ENCODE peak calls at places on chromosome 9, in four cellular contexts. One of them, this sample, is unnamed.

GRCh38 chr9:106954562-106954961 is 91.6 kb downstream of the ZNF462 start:
- DNase-seq in H1: no peak
- DNase-seq in HCT116: no peak
- DNase-seq in K562: no peak
- DNase-seq in this sample: no peak

GRCh38 chr9:117214416-117214815 is 200.4 kb downstream of the ASTN2 start:
- DNase-seq in HCT116: no peak
- DNase-seq in K562: no peak
- DNase-seq in H1: no peak
- DNase-seq in this sample: no peak

GRCh38 chr9:110808599-110808980 is 140.0 kb downstream of the MUSK start:
- DNase-seq in H1: no peak
- DNase-seq in K562: no peak
- DNase-seq in HCT116: no peak
- DNase-seq in this sample: peak

GRCh38 chr9:136544549-136545064 is 1.2 kb downstream of the NOTCH1 start:
- DNase-seq in H1: no peak
- DNase-seq in K562: peak
- DNase-seq in HCT116: no peak
- DNase-seq in this sample: no peak

GRCh38 chr9:14403112-14403511 is 89.2 kb upstream of the NFIB start:
- DNase-seq in H1: no peak
- DNase-seq in K562: no peak
- DNase-seq in HCT116: no peak
- DNase-seq in this sample: no peak

GRCh38 chr9:137487454-137488329 is 28.6 kb upstream of the NSMF start:
- DNase-seq in K562: no peak
- DNase-seq in HCT116: no peak
- DNase-seq in H1: no peak
- DNase-seq in this sample: no peak

GRCh38 chr9:93302586-93303257 is 118.8 kb downstream of the WNK2 start:
- DNase-seq in H1: peak
- DNase-seq in K562: peak
- DNase-seq in HCT116: peak
- DNase-seq in this sample: no peak

GRCh38 chr9:111691686-111692329 is 30.4 kb downstream of the GNG10 start:
- DNase-seq in H1: no peak
- DNase-seq in K562: peak
- DNase-seq in HCT116: peak
- DNase-seq in this sample: no peak

GRCh38 chr9:81132796-81133195 is 556.6 kb downstream of the TLE1 start:
- DNase-seq in H1: no peak
- DNase-seq in HCT116: no peak
- DNase-seq in K562: no peak
- DNase-seq in this sample: no peak

GRCh38 chr9:114850871-114851270 is 45.0 kb upstream of the TNFSF15 start:
- DNase-seq in HCT116: no peak
- DNase-seq in K562: no peak
- DNase-seq in H1: no peak
- DNase-seq in this sample: no peak

GRCh38 chr9:114276908-114277821 is 45.7 kb upstream of the ORM1 start:
- DNase-seq in H1: peak
- DNase-seq in HCT116: no peak
- DNase-seq in K562: no peak
- DNase-seq in this sample: no peak

GRCh38 chr9:124296800-124297552 is 39.2 kb downstream of the NEK6 start:
- DNase-seq in H1: no peak
- DNase-seq in K562: no peak
- DNase-seq in HCT116: no peak
- DNase-seq in this sample: no peak

GRCh38 chr9:125233678-125234077 is 7.5 kb downstream of the HSPA5 start:
- DNase-seq in HCT116: no peak
- DNase-seq in H1: no peak
- DNase-seq in K562: peak
- DNase-seq in this sample: no peak

GRCh38 chr9:117234178-117234577 is 180.7 kb downstream of the ASTN2 start:
- DNase-seq in H1: no peak
- DNase-seq in K562: no peak
- DNase-seq in HCT116: no peak
- DNase-seq in this sample: no peak

GRCh38 chr9:135156525-135157510 is 69.3 kb downstream of the OLFM1 start:
- DNase-seq in H1: peak
- DNase-seq in HCT116: peak
- DNase-seq in K562: peak
- DNase-seq in this sample: no peak

GRCh38 chr9:104776787-104777186 is 12.9 kb downstream of the NIPSNAP3B start:
- DNase-seq in H1: no peak
- DNase-seq in HCT116: no peak
- DNase-seq in K562: no peak
- DNase-seq in this sample: no peak

GRCh38 chr9:91422832-91423711 is 560 bp downstream of the NFIL3 start:
- DNase-seq in H1: peak
- DNase-seq in HCT116: no peak
- DNase-seq in K562: peak
- DNase-seq in this sample: no peak

GRCh38 chr9:33778700-33779351 is 16.5 kb upstream of the PRSS3 start:
- DNase-seq in HCT116: peak
- DNase-seq in K562: peak
- DNase-seq in H1: peak
- DNase-seq in this sample: peak

DNA sequence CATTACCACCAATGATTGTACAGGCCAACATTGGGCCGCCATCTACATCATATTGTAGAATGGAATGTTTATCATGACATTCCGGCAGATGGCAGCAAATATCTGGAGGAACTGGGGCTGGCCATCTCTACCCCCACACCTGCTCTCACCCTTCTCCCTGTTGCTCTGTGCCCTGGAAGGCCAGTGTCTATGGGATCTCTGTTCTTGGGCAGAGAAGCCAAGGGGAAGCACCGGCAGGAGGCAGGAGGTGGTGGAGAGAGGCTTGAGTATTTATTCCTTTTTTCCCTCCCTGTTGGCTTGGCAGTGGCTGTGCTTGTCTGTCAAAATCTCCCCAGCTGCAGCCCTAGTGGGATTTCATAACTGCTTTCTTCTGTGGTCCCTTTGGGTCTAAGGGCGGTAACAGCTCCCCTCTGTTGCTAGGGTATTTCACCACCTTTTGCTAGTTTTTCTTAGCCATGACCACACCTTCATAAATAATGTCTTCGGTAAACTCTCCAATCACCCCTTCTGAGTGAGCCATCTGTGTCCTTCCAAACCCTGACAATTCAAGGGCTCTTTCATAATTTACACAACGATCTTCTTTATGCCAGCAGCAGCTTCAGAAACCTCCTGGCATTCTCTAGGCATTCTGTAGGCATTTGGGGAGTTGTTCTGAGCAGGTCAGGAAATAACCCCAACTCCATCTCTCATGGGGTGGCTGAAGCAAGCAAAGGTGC is 225.8 kb downstream of the MELK start:
- DNase-seq in H1: no peak
- DNase-seq in HCT116: no peak
- DNase-seq in K562: peak
- DNase-seq in this sample: no peak
- TF ChIP-seq SRF in H1: no peak
- TF ChIP-seq SRF in HCT116: no peak
- TF ChIP-seq SRF in K562: no peak
- TF ChIP-seq SRF in this sample: no peak

DNA sequence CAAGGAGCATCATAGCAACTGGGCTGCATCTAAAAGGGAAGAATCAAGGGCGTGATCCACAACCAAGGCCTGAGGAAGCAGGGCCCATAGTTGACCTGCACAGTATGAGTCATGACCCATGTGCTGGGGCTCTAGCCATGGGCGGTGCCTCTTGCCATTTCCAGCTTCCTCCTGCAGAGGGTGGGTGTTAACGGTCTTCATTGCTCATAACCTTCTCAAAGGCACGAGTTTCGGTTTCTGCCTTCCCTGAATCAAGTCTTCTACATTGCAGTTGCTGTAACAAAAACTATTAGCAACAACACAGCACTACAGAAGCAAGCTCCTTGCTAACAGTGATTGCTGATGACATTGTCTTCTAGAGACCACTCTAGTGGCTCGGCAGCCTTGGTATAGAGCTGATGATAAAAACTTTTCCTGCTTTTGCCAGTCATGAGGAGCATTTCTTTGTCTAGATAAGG is 66.9 kb downstream of the CTSL start:
- DNase-seq in HCT116: peak
- DNase-seq in H1: no peak
- DNase-seq in K562: peak
- DNase-seq in this sample: peak
- TF ChIP-seq CTCF in HCT116: peak
- TF ChIP-seq CTCF in H1: peak
- TF ChIP-seq CTCF in K562: peak
- TF ChIP-seq CTCF in this sample: peak

GRCh38 chr9:97534185-97534584 is 32.7 kb downstream of the TMOD1 start:
- DNase-seq in HCT116: no peak
- DNase-seq in K562: no peak
- DNase-seq in H1: no peak
- DNase-seq in this sample: no peak
- TF ChIP-seq SRF in HCT116: no peak
- TF ChIP-seq SRF in K562: no peak
- TF ChIP-seq SRF in H1: no peak
- TF ChIP-seq SRF in this sample: no peak

DNA sequence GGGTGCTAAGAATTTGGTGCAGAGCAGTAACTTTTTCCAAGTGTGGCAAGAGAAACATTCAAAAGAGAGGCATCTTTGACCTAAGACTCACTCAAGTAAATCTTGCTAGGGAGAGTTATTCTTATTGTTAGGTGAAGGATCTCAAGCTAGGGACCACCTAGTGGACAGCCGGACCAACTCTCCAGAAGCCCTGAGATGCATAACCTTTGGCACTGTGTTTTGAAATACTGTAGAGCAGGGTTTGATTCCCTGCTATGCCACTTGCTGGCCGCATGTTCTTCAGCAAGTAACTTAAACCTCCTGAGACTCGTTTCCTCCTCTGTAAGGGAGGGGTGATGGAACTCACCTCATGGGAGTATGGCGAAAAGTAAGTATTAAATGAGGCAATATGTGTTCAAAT is 336.1 kb upstream of the ADAMTSL1 start:
- DNase-seq in HCT116: no peak
- DNase-seq in K562: no peak
- DNase-seq in H1: no peak
- DNase-seq in this sample: no peak
- TF ChIP-seq CTCF in HCT116: no peak
- TF ChIP-seq CTCF in K562: no peak
- TF ChIP-seq CTCF in H1: no peak
- TF ChIP-seq CTCF in this sample: no peak

GRCh38 chr9:98570663-98571440 is 137.9 kb downstream of the GABBR2 start:
- DNase-seq in H1: no peak
- DNase-seq in HCT116: no peak
- DNase-seq in K562: peak
- DNase-seq in this sample: no peak

GRCh38 chr9:98571643-98572042 is 137.1 kb downstream of the GABBR2 start:
- DNase-seq in HCT116: no peak
- DNase-seq in H1: no peak
- DNase-seq in K562: no peak
- DNase-seq in this sample: no peak

GRCh38 chr9:98569491-98569890 is 139.2 kb downstream of the GABBR2 start:
- DNase-seq in K562: no peak
- DNase-seq in H1: no peak
- DNase-seq in HCT116: no peak
- DNase-seq in this sample: no peak

GRCh38 chr9:98569070-98569469 is 139.7 kb downstream of the GABBR2 start:
- DNase-seq in HCT116: no peak
- DNase-seq in K562: no peak
- DNase-seq in H1: no peak
- DNase-seq in this sample: no peak

DNA sequence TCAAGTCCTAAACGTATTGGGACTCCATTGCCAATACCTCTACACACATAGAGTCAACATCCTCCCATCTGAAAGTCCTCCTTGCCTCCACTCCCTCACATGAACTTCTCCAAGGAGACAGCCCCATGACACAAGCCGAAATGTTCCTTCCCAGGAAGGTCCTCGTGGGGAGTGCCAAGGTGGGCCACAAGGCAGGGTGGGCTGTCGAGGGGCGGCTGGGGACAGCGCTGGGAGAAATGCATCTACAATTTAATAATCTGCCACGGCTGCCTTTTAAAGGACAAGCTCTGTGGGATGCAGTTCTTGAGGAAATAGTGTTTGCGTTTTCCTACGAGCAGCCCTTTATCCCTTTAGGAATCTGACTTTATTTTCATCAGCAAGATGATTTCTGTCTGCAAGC is 138.7 kb downstream of the GABBR2 start:
- DNase-seq in K562: no peak
- DNase-seq in HCT116: no peak
- DNase-seq in H1: no peak
- DNase-seq in this sample: no peak
- TF ChIP-seq SRF in K562: no peak
- TF ChIP-seq SRF in HCT116: no peak
- TF ChIP-seq SRF in H1: no peak
- TF ChIP-seq SRF in this sample: no peak

This sample was measured in GM12878.